ENCODE peak calls at places on chromosomes 13 and 19, in eight cellular contexts. Q, R, W, X, N, G, K and A are unnamed samples.

GRCh38 chr19:55175117-55175867 is 4.8 kb downstream of the SYT5 start:
- DNase-seq in Q (no peak), R (no peak), W (no peak), X (no peak), N (no peak), G (no peak), K (no peak), A (no peak)

GRCh38 chr19:13842294-13843103 is 34.4 kb upstream of the NANOS3 start:
- DNase-seq in Q (peak), R (no peak), W (no peak), X (peak), N (no peak), G (no peak), K (peak), A (peak)

GRCh38 chr13:73835138-73835721 is 299.0 kb downstream of the KLF12 start:
- DNase-seq in Q (peak), R (no peak), W (no peak), X (peak), N (no peak), G (peak), K (peak), A (peak)

GRCh38 chr19:19407640-19407933 is 2.1 kb downstream of the GATAD2A start:
- DNase-seq in Q (no peak), R (no peak), W (no peak), X (peak), N (no peak), G (no peak), K (no peak), A (peak)

GRCh38 chr13:33191425-33192221 is 93.9 kb downstream of the STARD13 start:
- DNase-seq in Q (no peak), R (no peak), W (no peak), X (no peak), N (no peak), G (no peak), K (no peak), A (no peak)

GRCh38 chr13:100209857-100210580 is 121.1 kb downstream of the PCCA start:
- DNase-seq in Q (no peak), R (no peak), W (no peak), X (no peak), N (no peak), G (no peak), K (peak), A (no peak)

GRCh38 chr13:20902438-20903163 is at the start of gene XPO4:
- DNase-seq in Q (peak), R (no peak), W (peak), X (peak), N (peak), G (no peak), K (peak), A (peak)

GRCh38 chr13:72643339-72643989 is 84.0 kb downstream of the MZT1 start:
- DNase-seq in Q (peak), R (no peak), W (peak), X (peak), N (peak), G (no peak), K (peak), A (peak)

GRCh38 chr19:22882797-22883196 is 50.7 kb downstream of the ZNF723 start:
- DNase-seq in Q (peak), R (no peak), W (no peak), X (peak), N (no peak), G (no peak), K (peak), A (peak)

GRCh38 chr13:110250258-110250891 is 56.6 kb downstream of the COL4A1 start:
- DNase-seq in Q (no peak), R (no peak), W (no peak), X (no peak), N (no peak), G (no peak), K (peak), A (no peak)

GRCh38 chr13:19888799-19889198 is 25.4 kb upstream of the ZMYM5 start:
- DNase-seq in Q (no peak), R (no peak), W (no peak), X (peak), N (no peak), G (no peak), K (peak), A (peak)

GRCh38 chr13:40681341-40682051 is 15.1 kb upstream of the FOXO1 start:
- DNase-seq in Q (no peak), R (no peak), W (no peak), X (no peak), N (no peak), G (no peak), K (peak), A (no peak)

GRCh38 chr13:48783181-48783630 is 129.5 kb downstream of the CYSLTR2 start:
- DNase-seq in Q (no peak), R (no peak), W (no peak), X (peak), N (no peak), G (no peak), K (peak), A (no peak)

GRCh38 chr19:50313812-50314536 is 15.2 kb downstream of the KCNC3 start:
- DNase-seq in Q (no peak), R (no peak), W (no peak), X (no peak), N (no peak), G (no peak), K (no peak), A (peak)

GRCh38 chr13:109729031-109729870 is 57.1 kb downstream of the IRS2 start:
- DNase-seq in Q (no peak), R (no peak), W (no peak), X (no peak), N (no peak), G (no peak), K (peak), A (no peak)